ENCODE peak calls at places on chromosomes 6 and 20, in six cellular contexts. One of them, this sample, is unnamed. For H3K4me1, the result is how much of the 10 kb centered on the place peaks cover.

GRCh38 chr6:11492444-11493300 is 44.9 kb upstream of the TMEM170B start:
- DNase-seq in SK-N-SH: no peak
- DNase-seq in K562: no peak
- DNase-seq in HepG2: no peak
- DNase-seq in HCT116: no peak
- DNase-seq in GM12878: no peak
- DNase-seq in this sample: no peak

GRCh38 chr6:144338951-144339681 is 54.0 kb downstream of the UTRN start:
- DNase-seq in GM12878: no peak
- DNase-seq in HCT116: no peak
- DNase-seq in HepG2: no peak
- DNase-seq in SK-N-SH: no peak
- DNase-seq in K562: no peak
- DNase-seq in this sample: no peak

GRCh38 chr6:110930795-110931194 is 27.7 kb upstream of the GTF3C6 start:
- DNase-seq in HCT116: no peak
- DNase-seq in SK-N-SH: no peak
- DNase-seq in K562: no peak
- DNase-seq in HepG2: peak
- DNase-seq in GM12878: no peak
- DNase-seq in this sample: no peak

GRCh38 chr20:48047453-48047852 is 262.2 kb upstream of the SULF2 start:
- DNase-seq in GM12878: no peak
- DNase-seq in HCT116: no peak
- DNase-seq in SK-N-SH: no peak
- DNase-seq in K562: no peak
- DNase-seq in HepG2: no peak
- DNase-seq in this sample: no peak

GRCh38 chr20:58634818-58635665 is 16.0 kb upstream of the STX16 start:
- DNase-seq in SK-N-SH: no peak
- DNase-seq in K562: peak
- DNase-seq in HCT116: no peak
- DNase-seq in HepG2: no peak
- DNase-seq in GM12878: no peak
- DNase-seq in this sample: no peak

GRCh38 chr20:10616212-10616611 is 57.6 kb downstream of the JAG1 start:
- DNase-seq in K562: no peak
- DNase-seq in GM12878: no peak
- DNase-seq in SK-N-SH: no peak
- DNase-seq in HCT116: no peak
- DNase-seq in HepG2: no peak
- DNase-seq in this sample: no peak

GRCh38 chr6:89082439-89082838 is 1.9 kb downstream of the PNRC1 start:
- DNase-seq in K562: no peak
- DNase-seq in HepG2: no peak
- DNase-seq in SK-N-SH: no peak
- DNase-seq in GM12878: no peak
- DNase-seq in HCT116: no peak
- DNase-seq in this sample: no peak

GRCh38 chr6:84651583-84651982 is 112.8 kb downstream of the TBX18 start:
- DNase-seq in SK-N-SH: no peak
- DNase-seq in HepG2: no peak
- DNase-seq in GM12878: no peak
- DNase-seq in HCT116: no peak
- DNase-seq in K562: no peak
- DNase-seq in this sample: no peak

GRCh38 chr20:50274570-50275430 is 84.2 kb downstream of the CEBPB start:
- DNase-seq in HCT116: no peak
- DNase-seq in K562: no peak
- DNase-seq in HepG2: peak
- DNase-seq in SK-N-SH: no peak
- DNase-seq in GM12878: no peak
- DNase-seq in this sample: no peak

GRCh38 chr6:167569879-167570278 is 245.0 kb downstream of the TTLL2 start:
- DNase-seq in HCT116: no peak
- DNase-seq in K562: no peak
- DNase-seq in GM12878: no peak
- DNase-seq in SK-N-SH: no peak
- DNase-seq in HepG2: no peak
- DNase-seq in this sample: no peak

GRCh38 chr6:111604259-111605099 is 1.2 kb downstream of the TRAF3IP2 start:
- DNase-seq in GM12878: no peak
- DNase-seq in HCT116: no peak
- DNase-seq in K562: no peak
- DNase-seq in HepG2: no peak
- DNase-seq in SK-N-SH: no peak
- DNase-seq in this sample: no peak

GRCh38 chr6:103027532-103027931 is 1634.0 kb downstream of the GRIK2 start:
- DNase-seq in HCT116: no peak
- DNase-seq in HepG2: no peak
- DNase-seq in GM12878: no peak
- DNase-seq in SK-N-SH: no peak
- DNase-seq in K562: no peak
- DNase-seq in this sample: no peak

GRCh38 chr6:139372326-139373153 is 1.9 kb downstream of the CITED2 start:
- DNase-seq in HepG2: no peak
- DNase-seq in SK-N-SH: no peak
- DNase-seq in GM12878: no peak
- DNase-seq in HCT116: no peak
- DNase-seq in K562: no peak
- DNase-seq in this sample: no peak

GRCh38 chr20:12970372-12970821 is 38.4 kb upstream of the SPTLC3 start:
- DNase-seq in HepG2: peak
- DNase-seq in HCT116: no peak
- DNase-seq in GM12878: no peak
- DNase-seq in SK-N-SH: no peak
- DNase-seq in K562: no peak
- DNase-seq in this sample: peak

GRCh38 chr6:118252474-118252873 is 295.6 kb upstream of the PLN start:
- DNase-seq in K562: peak
- DNase-seq in SK-N-SH: no peak
- DNase-seq in HepG2: no peak
- DNase-seq in HCT116: no peak
- DNase-seq in GM12878: no peak
- DNase-seq in this sample: no peak

GRCh38 chr6:129844118-129844891 is 16.8 kb downstream of the TMEM244 start:
- DNase-seq in SK-N-SH: peak
- DNase-seq in K562: no peak
- DNase-seq in HepG2: no peak
- DNase-seq in GM12878: no peak
- DNase-seq in HCT116: peak
- DNase-seq in this sample: no peak

GRCh38 chr6:52098649-52099184 is 11.3 kb upstream of the PKHD1 start:
- DNase-seq in HepG2: no peak
- DNase-seq in K562: no peak
- DNase-seq in SK-N-SH: peak
- DNase-seq in GM12878: no peak
- DNase-seq in HCT116: no peak
- DNase-seq in this sample: no peak

GRCh38 chr6:43724354-43724753 is 36.8 kb upstream of the MRPS18A start:
- DNase-seq in GM12878: no peak
- DNase-seq in SK-N-SH: no peak
- DNase-seq in HepG2: no peak
- DNase-seq in HCT116: no peak
- DNase-seq in K562: no peak
- DNase-seq in this sample: no peak

GRCh38 chr20:38437796-38438195 is 2.7 kb upstream of the SNHG17 start:
- DNase-seq in GM12878: no peak
- DNase-seq in K562: no peak
- DNase-seq in SK-N-SH: no peak
- DNase-seq in HepG2: no peak
- DNase-seq in HCT116: no peak
- DNase-seq in this sample: no peak

GRCh38 chr6:136889271-136890193 is 32.6 kb upstream of the SLC35D3 start:
- DNase-seq in K562: no peak
- DNase-seq in HepG2: peak
- DNase-seq in SK-N-SH: no peak
- DNase-seq in GM12878: no peak
- DNase-seq in HCT116: no peak
- DNase-seq in this sample: no peak

GRCh38 chr6:155181498-155181897 is 82.3 kb upstream of the CLDN20 start:
- DNase-seq in HCT116: no peak
- DNase-seq in HepG2: peak
- DNase-seq in SK-N-SH: no peak
- DNase-seq in GM12878: no peak
- DNase-seq in K562: no peak
- DNase-seq in this sample: no peak

GRCh38 chr6:82088978-82089855 is 158.3 kb downstream of the IBTK start:
- DNase-seq in GM12878: no peak
- DNase-seq in SK-N-SH: no peak
- DNase-seq in HCT116: no peak
- DNase-seq in HepG2: no peak
- DNase-seq in K562: no peak
- DNase-seq in this sample: no peak

GRCh38 chr6:132962936-132963579 is 148.7 kb downstream of the RPS12 start:
- DNase-seq in HCT116: peak
- DNase-seq in K562: peak
- DNase-seq in GM12878: no peak
- DNase-seq in SK-N-SH: peak
- DNase-seq in HepG2: peak
- DNase-seq in this sample: peak

GRCh38 chr20:45469336-45470261 is at the start of gene WFDC2:
- DNase-seq in HepG2: no peak
- DNase-seq in HCT116: no peak
- DNase-seq in SK-N-SH: no peak
- DNase-seq in GM12878: no peak
- DNase-seq in K562: no peak
- DNase-seq in this sample: no peak

GRCh38 chr20:63156221-63156671 is 59.7 kb downstream of the YTHDF1 start:
- DNase-seq in GM12878: no peak
- DNase-seq in K562: no peak
- DNase-seq in HepG2: no peak
- DNase-seq in HCT116: no peak
- DNase-seq in SK-N-SH: no peak
- DNase-seq in this sample: no peak
- TF ChIP-seq REST in GM12878: no peak
- TF ChIP-seq REST in K562: no peak
- TF ChIP-seq REST in HepG2: no peak
- TF ChIP-seq REST in HCT116: no peak
- TF ChIP-seq REST in SK-N-SH: no peak
- TF ChIP-seq REST in this sample: no peak

DNA sequence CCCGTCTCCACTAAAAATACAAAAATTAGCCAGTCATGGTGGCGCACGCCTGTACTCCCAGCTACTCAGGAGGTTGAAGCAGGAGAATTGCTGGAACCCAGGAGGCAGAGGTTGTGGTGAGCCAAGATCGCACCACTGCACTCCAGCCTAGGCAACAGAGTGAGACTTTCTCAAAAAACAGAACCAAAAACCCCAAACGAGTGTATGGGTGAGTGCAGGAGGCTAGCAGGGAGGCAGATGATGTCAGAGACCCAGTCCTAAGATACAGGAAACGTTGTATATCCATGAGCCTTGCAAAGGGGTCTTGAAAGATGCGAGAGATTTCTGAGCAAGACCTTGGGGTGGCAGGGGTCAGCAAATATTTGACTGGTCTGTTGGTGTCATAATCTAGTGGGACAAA is 136.2 kb downstream of the JARID2 start:
- DNase-seq in K562: no peak
- DNase-seq in HepG2: no peak
- DNase-seq in SK-N-SH: no peak
- DNase-seq in HCT116: no peak
- DNase-seq in GM12878: no peak
- DNase-seq in this sample: no peak
- H3K4me1 ChIP-seq in K562: under half
- H3K4me1 ChIP-seq in HepG2: under half
- H3K4me1 ChIP-seq in SK-N-SH: under half
- H3K4me1 ChIP-seq in HCT116: under half
- H3K4me1 ChIP-seq in GM12878: under half
- H3K4me1 ChIP-seq in this sample: under half

GRCh38 chr6:71015392-71015791 is 58.5 kb upstream of the B3GAT2 start:
- DNase-seq in K562: no peak
- DNase-seq in SK-N-SH: no peak
- DNase-seq in HCT116: no peak
- DNase-seq in HepG2: no peak
- DNase-seq in GM12878: no peak
- DNase-seq in this sample: no peak

GRCh38 chr6:71011861-71012260 is 55.0 kb upstream of the B3GAT2 start:
- DNase-seq in GM12878: no peak
- DNase-seq in SK-N-SH: no peak
- DNase-seq in HepG2: no peak
- DNase-seq in HCT116: no peak
- DNase-seq in K562: no peak
- DNase-seq in this sample: no peak

GRCh38 chr6:71012871-71013456 is 56.1 kb upstream of the B3GAT2 start:
- DNase-seq in K562: peak
- DNase-seq in HepG2: peak
- DNase-seq in GM12878: peak
- DNase-seq in SK-N-SH: peak
- DNase-seq in HCT116: peak
- DNase-seq in this sample: peak
- TF ChIP-seq SIN3A in K562: no peak
- TF ChIP-seq SIN3A in HepG2: no peak
- TF ChIP-seq SIN3A in GM12878: no peak
- TF ChIP-seq SIN3A in SK-N-SH: no peak
- TF ChIP-seq SIN3A in HCT116: no peak
- TF ChIP-seq SIN3A in this sample: no peak

GRCh38 chr6:160921095-160921494 is 70.5 kb upstream of the MAP3K4 start:
- DNase-seq in SK-N-SH: no peak
- DNase-seq in HCT116: no peak
- DNase-seq in GM12878: no peak
- DNase-seq in K562: no peak
- DNase-seq in HepG2: no peak
- DNase-seq in this sample: no peak

GRCh38 chr6:160917581-160917980 is 74.0 kb upstream of the MAP3K4 start:
- DNase-seq in SK-N-SH: no peak
- DNase-seq in HCT116: no peak
- DNase-seq in HepG2: no peak
- DNase-seq in K562: no peak
- DNase-seq in GM12878: no peak
- DNase-seq in this sample: no peak

GRCh38 chr6:160919713-160920112 is 71.9 kb upstream of the MAP3K4 start:
- DNase-seq in GM12878: no peak
- DNase-seq in K562: no peak
- DNase-seq in HepG2: peak
- DNase-seq in HCT116: no peak
- DNase-seq in SK-N-SH: no peak
- DNase-seq in this sample: no peak
- TF ChIP-seq REST in GM12878: no peak
- TF ChIP-seq REST in K562: no peak
- TF ChIP-seq REST in HepG2: no peak
- TF ChIP-seq REST in HCT116: no peak
- TF ChIP-seq REST in SK-N-SH: no peak
- TF ChIP-seq REST in this sample: no peak

This sample was measured in Panc1.